ENCODE peak calls at places on chromosomes 4 and X, in four cellular contexts. One of them, this sample, is unnamed. For H3K4me1, the result is how much of the 10 kb centered on the place peaks cover.

GRCh38 chrX:103197721-103198306 is 17.1 kb upstream of the BEX4 start:
- DNase-seq in tibial nerve: no peak
- DNase-seq in sigmoid colon: no peak
- DNase-seq in heart left ventricle: no peak
- DNase-seq in this sample: no peak

GRCh38 chrX:33607042-33607595 is 395.8 kb upstream of the DMD start:
- DNase-seq in tibial nerve: no peak
- DNase-seq in sigmoid colon: no peak
- DNase-seq in heart left ventricle: no peak
- DNase-seq in this sample: no peak

GRCh38 chrX:153875391-153876111 is 10.4 kb downstream of the L1CAM start:
- DNase-seq in tibial nerve: peak
- DNase-seq in sigmoid colon: no peak
- DNase-seq in heart left ventricle: peak
- DNase-seq in this sample: peak

GRCh38 chrX:27438937-27439336 is 24.2 kb downstream of the PPP4R3C start:
- DNase-seq in tibial nerve: no peak
- DNase-seq in sigmoid colon: no peak
- DNase-seq in heart left ventricle: no peak
- DNase-seq in this sample: no peak

GRCh38 chrX:341541-342101 is 23.0 kb upstream of the GTPBP6 start:
- DNase-seq in tibial nerve: no peak
- DNase-seq in sigmoid colon: peak
- DNase-seq in heart left ventricle: peak
- DNase-seq in this sample: peak

GRCh38 chr4:126137782-126138170 is 823.0 kb downstream of the FAT4 start:
- DNase-seq in tibial nerve: no peak
- DNase-seq in sigmoid colon: no peak
- DNase-seq in heart left ventricle: no peak
- DNase-seq in this sample: no peak

GRCh38 chr4:155426953-155427352 is 50.2 kb upstream of the MAP9 start:
- DNase-seq in tibial nerve: no peak
- DNase-seq in sigmoid colon: no peak
- DNase-seq in heart left ventricle: no peak
- DNase-seq in this sample: no peak

GRCh38 chr4:108425988-108426387 is 194.4 kb upstream of the RPL34 start:
- DNase-seq in tibial nerve: no peak
- DNase-seq in sigmoid colon: no peak
- DNase-seq in heart left ventricle: no peak
- DNase-seq in this sample: no peak

GRCh38 chr4:52037730-52038108 is 380 bp downstream of the SGCB start:
- DNase-seq in tibial nerve: no peak
- DNase-seq in sigmoid colon: peak
- DNase-seq in heart left ventricle: peak
- DNase-seq in this sample: no peak

GRCh38 chr4:102497986-102498385 is 3.2 kb upstream of the NFKB1 start:
- DNase-seq in tibial nerve: no peak
- DNase-seq in sigmoid colon: no peak
- DNase-seq in heart left ventricle: no peak
- DNase-seq in this sample: no peak

GRCh38 chr4:102492531-102493241 is 8.5 kb upstream of the NFKB1 start:
- DNase-seq in tibial nerve: no peak
- DNase-seq in sigmoid colon: no peak
- DNase-seq in heart left ventricle: no peak
- DNase-seq in this sample: no peak

GRCh38 chr4:102493257-102493656 is 7.9 kb upstream of the NFKB1 start:
- DNase-seq in tibial nerve: no peak
- DNase-seq in sigmoid colon: no peak
- DNase-seq in heart left ventricle: no peak
- DNase-seq in this sample: no peak

GRCh38 chr4:102494603-102495002 is 6.6 kb upstream of the NFKB1 start:
- DNase-seq in tibial nerve: no peak
- DNase-seq in sigmoid colon: no peak
- DNase-seq in heart left ventricle: no peak
- DNase-seq in this sample: no peak

GRCh38 chr4:102493794-102494193 is 7.4 kb upstream of the NFKB1 start:
- DNase-seq in tibial nerve: no peak
- DNase-seq in sigmoid colon: no peak
- DNase-seq in heart left ventricle: no peak
- DNase-seq in this sample: no peak
- H3K27ac ChIP-seq in tibial nerve: no peak
- H3K27ac ChIP-seq in sigmoid colon: no peak
- H3K27ac ChIP-seq in heart left ventricle: no peak
- H3K27ac ChIP-seq in this sample: no peak

DNA sequence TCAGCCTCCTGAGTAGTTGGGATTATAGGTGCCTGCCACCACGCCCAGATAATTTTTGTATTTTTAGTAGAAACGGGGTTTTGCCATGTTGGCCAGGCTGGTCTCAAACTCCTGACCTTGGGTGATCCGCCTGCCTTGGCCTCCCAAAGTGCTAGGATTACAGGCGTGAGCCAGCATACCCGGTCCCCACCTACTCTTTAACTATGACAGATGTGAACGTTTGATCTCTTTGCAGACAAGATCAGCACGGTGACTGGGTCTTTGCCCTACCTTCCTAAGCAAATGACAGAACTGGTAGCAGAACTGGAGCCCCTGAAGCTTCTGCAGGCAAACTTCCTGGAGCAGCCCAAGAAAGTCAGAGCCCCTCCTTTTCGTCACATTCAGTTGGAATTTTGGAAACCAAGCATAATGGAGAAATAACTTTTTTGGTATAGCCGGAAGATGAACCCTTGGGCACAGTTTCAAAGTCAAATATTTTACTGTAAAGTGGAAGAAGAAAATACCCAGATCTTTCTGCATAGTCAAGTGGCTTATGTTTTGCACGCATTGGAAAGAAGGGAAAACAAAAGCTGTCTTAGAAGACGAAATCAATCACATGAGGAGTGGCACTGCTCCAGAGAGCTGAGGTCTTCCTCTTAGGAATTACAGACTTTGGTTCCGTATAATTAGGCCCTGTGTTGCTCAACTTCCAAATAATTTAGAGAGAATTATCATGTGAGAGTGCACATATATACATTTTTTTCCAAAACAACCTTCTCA is 90.6 kb downstream of the SORBS2 start:
- DNase-seq in tibial nerve: peak
- DNase-seq in sigmoid colon: no peak
- DNase-seq in heart left ventricle: no peak
- DNase-seq in this sample: no peak
- H3K4me3 ChIP-seq in tibial nerve: no peak
- H3K4me3 ChIP-seq in sigmoid colon: no peak
- H3K4me3 ChIP-seq in heart left ventricle: no peak
- H3K4me3 ChIP-seq in this sample: no peak

DNA sequence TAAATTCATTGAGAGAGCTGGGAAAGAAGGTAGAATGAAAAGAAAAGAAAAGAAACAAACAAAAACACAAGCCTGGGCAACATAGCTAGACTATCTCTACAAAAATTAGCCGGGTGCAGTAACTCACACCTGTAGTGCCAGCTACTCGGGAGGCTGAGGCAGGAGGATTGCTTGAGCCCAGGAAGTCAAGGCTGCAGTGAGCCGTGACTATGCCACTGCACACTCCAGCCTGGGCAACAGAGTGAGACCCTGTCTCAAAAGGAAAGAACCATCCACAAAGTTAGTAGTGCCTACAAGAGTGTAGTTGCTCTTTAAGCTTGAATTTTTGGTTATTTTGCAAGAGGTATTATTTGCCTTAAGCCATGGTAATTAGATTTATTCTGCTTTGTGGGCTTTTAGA is 157.7 kb downstream of the CBR4 start:
- DNase-seq in tibial nerve: no peak
- DNase-seq in sigmoid colon: no peak
- DNase-seq in heart left ventricle: no peak
- DNase-seq in this sample: no peak
- H3K4me1 ChIP-seq in tibial nerve: under half
- H3K4me1 ChIP-seq in sigmoid colon: half or more
- H3K4me1 ChIP-seq in heart left ventricle: under half
- H3K4me1 ChIP-seq in this sample: under half

DNA sequence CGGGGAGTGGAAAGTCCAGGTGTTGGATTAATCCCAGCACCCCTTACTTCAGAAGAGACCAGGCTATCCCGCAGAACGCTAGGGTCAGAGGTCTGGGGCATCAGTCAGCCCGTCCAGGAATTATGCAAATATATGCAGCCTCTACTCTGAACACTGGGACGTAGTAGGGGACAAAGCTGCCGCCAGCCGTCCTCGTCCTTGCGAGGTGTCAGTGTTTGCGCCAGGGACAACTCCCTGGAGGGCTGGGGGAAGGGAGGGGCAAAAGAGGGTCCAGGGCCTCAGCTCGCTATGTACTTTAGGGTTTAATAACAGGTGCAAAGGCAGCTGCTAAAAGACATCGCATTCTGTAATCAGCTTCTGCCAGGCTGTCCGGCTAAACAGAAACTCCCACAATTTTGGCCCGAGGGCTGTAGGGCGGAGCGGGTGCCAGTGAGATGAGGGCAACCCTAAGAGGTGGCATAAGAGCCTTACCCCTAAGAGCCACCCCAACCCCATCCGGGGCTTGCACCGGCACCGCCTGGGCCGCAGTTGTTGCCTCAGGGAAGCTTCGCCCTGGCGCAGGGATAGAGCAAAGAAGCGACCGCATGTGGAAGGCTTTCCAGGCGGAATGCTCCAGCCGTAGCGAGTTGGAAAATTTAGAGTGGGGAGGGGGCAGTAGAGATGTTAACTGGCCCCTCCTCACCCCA is 8.4 kb downstream of the HAND2 start:
- DNase-seq in tibial nerve: no peak
- DNase-seq in sigmoid colon: peak
- DNase-seq in heart left ventricle: peak
- DNase-seq in this sample: no peak
- H3K27ac ChIP-seq in tibial nerve: peak
- H3K27ac ChIP-seq in sigmoid colon: peak
- H3K27ac ChIP-seq in heart left ventricle: peak
- H3K27ac ChIP-seq in this sample: no peak

DNA sequence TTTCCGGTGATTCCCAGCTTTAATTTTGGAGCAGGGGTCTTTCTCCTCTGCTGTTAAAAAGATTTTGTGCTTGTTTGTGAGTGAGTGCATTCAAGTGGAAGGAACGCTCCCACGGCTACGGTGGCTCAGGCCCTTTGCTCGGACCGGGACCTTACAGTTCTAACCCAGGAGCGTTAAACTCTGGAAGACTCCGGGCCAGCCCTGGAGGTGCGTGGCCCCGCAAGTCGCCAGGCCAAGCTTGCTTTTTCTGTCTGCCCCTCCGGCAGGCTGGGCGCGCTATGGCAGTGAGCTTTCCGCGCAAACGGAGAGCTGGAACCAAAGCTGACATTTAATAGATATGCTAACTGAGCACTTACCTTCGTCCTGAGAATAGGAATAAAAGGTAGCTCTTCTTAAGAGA is 18.3 kb upstream of the PITX2 start:
- DNase-seq in tibial nerve: no peak
- DNase-seq in sigmoid colon: no peak
- DNase-seq in heart left ventricle: no peak
- DNase-seq in this sample: no peak
- H3K4me3 ChIP-seq in tibial nerve: no peak
- H3K4me3 ChIP-seq in sigmoid colon: no peak
- H3K4me3 ChIP-seq in heart left ventricle: no peak
- H3K4me3 ChIP-seq in this sample: no peak

DNA sequence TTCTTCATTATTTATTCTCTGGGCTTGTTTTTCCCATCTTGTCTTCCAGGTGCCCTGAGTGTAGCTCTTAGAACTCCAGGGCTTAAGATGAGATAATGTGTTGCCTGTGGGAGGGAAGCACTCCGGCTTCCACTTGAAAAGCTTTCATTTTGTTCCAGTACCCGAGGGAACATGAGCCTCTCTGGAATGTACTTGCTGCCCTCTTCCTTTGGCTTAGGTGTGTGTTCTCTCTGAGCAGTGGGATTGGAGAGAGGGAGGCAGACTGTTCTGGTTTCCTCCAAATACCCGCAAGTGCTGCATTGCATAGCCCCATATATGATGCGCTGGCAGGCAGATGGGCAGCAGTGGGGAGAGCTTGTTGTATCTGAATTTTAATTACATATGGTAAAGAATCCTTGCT is 861 bp upstream of the DTHD1 start:
- DNase-seq in tibial nerve: no peak
- DNase-seq in sigmoid colon: no peak
- DNase-seq in heart left ventricle: no peak
- DNase-seq in this sample: no peak
- H3K4me1 ChIP-seq in tibial nerve: under half
- H3K4me1 ChIP-seq in sigmoid colon: under half
- H3K4me1 ChIP-seq in heart left ventricle: under half
- H3K4me1 ChIP-seq in this sample: under half